ENCODE peak calls at places on chromosomes 5 and 9, in seven cellular contexts. L, M, F, I, T, K and C are unnamed samples.

GRCh38 chr5:1785984-1786383 is 13.7 kb downstream of the MRPL36 start:
- DNase-seq in K (no peak), F (no peak), T (no peak), I (no peak), L (no peak), M (no peak), C (no peak)

GRCh38 chr9:5436441-5436840 is 1.3 kb downstream of the PLGRKT start:
- DNase-seq in L (no peak), T (no peak), K (no peak), I (no peak), M (no peak), F (no peak), C (no peak)

GRCh38 chr5:154373729-154374179 is 72.0 kb upstream of the SAP30L start:
- DNase-seq in L (no peak), M (no peak), F (no peak), T (peak), I (no peak), K (no peak), C (no peak)

GRCh38 chr5:69046375-69046957 is 47.3 kb upstream of the SLC30A5 start:
- DNase-seq in K (no peak), T (no peak), L (no peak), F (no peak), I (no peak), M (no peak), C (peak)

GRCh38 chr9:109815366-109815947 is 35.5 kb downstream of the PALM2AKAP2 start:
- DNase-seq in K (no peak), F (no peak), L (no peak), T (no peak), I (no peak), M (no peak), C (peak)

GRCh38 chr5:56698463-56699381 is 116.6 kb upstream of the MAP3K1 start:
- DNase-seq in K (no peak), M (no peak), L (no peak), F (no peak), I (no peak), T (no peak), C (no peak)

GRCh38 chr9:127637322-127637847 is 25.3 kb downstream of the STXBP1 start:
- DNase-seq in T (no peak), K (no peak), F (no peak), L (no peak), I (no peak), M (peak), C (peak)

GRCh38 chr9:115615821-115616665 is 498.1 kb upstream of the TNC start:
- DNase-seq in T (no peak), I (no peak), F (no peak), K (no peak), L (no peak), M (peak), C (peak)

GRCh38 chr5:127297348-127298035 is 6.9 kb downstream of the MEGF10 start:
- DNase-seq in F (no peak), K (no peak), I (no peak), T (no peak), L (no peak), M (no peak), C (no peak)

GRCh38 chr5:42396111-42396510 is 27.1 kb upstream of the GHR start:
- DNase-seq in K (no peak), F (no peak), I (no peak), L (no peak), T (no peak), M (no peak), C (no peak)

GRCh38 chr9:104580562-104580961 is 11.6 kb downstream of the OR13C8 start:
- DNase-seq in M (no peak), F (no peak), T (no peak), K (no peak), L (no peak), I (no peak), C (no peak)

GRCh38 chr5:142000709-142001484 is 11.9 kb downstream of the GNPDA1 start:
- DNase-seq in K (no peak), I (no peak), F (no peak), L (no peak), T (peak), M (peak), C (peak)

GRCh38 chr9:130445268-130445983 is 665 bp downstream of the ASS1 start:
- DNase-seq in T (peak), F (no peak), M (peak), I (no peak), L (no peak), K (no peak), C (peak)

GRCh38 chr9:18473551-18474279 is at the start of gene ADAMTSL1:
- DNase-seq in I (peak), T (peak), L (no peak), F (no peak), K (no peak), M (peak), C (peak)

GRCh38 chr5:9661316-9662015 is 31.3 kb upstream of the TAS2R1 start:
- DNase-seq in F (no peak), I (no peak), M (no peak), T (no peak), L (no peak), K (no peak), C (peak)

GRCh38 chr9:88998911-88999310 is 7.6 kb downstream of the S1PR3 start:
- DNase-seq in K (no peak), I (peak), T (no peak), F (no peak), L (no peak), M (peak), C (peak)

GRCh38 chr5:159571501-159572244 is 241.4 kb upstream of the IL12B start:
- DNase-seq in M (no peak), L (no peak), I (no peak), K (no peak), F (no peak), T (no peak), C (no peak)

GRCh38 chr9:121840838-121841760 is 189.7 kb downstream of the DAB2IP start:
- DNase-seq in I (peak), T (no peak), K (no peak), F (no peak), L (no peak), M (no peak), C (no peak)

GRCh38 chr5:142814122-142814521 is 43.9 kb downstream of the ARHGAP26 start:
- DNase-seq in L (no peak), F (no peak), K (no peak), I (no peak), M (no peak), T (no peak), C (peak)

GRCh38 chr5:9362600-9362999 is 183.3 kb downstream of the SEMA5A start:
- DNase-seq in T (no peak), L (no peak), K (peak), I (no peak), M (no peak), F (no peak), C (no peak)

GRCh38 chr5:100902406-100903035 is 561 bp downstream of the ST8SIA4 start:
- DNase-seq in T (peak), M (no peak), I (no peak), L (no peak), K (no peak), F (no peak), C (no peak)

GRCh38 chr5:161925960-161926359 is 78.0 kb downstream of the GABRA1 start:
- DNase-seq in T (no peak), K (no peak), F (no peak), I (no peak), L (no peak), M (peak), C (no peak)

GRCh38 chr9:121609845-121610637 is 41.4 kb upstream of the DAB2IP start:
- DNase-seq in K (no peak), I (peak), F (no peak), L (no peak), M (peak), T (no peak), C (peak)

GRCh38 chr9:135797507-135798302 is 95.7 kb downstream of the KCNT1 start:
- DNase-seq in T (peak), L (no peak), F (no peak), I (peak), M (peak), K (no peak), C (peak)